ENCODE peak calls at places on chromosomes 7 and 10, in ten cellular contexts. One of them, this sample, is unnamed.

GRCh38 chr7:154546946-154547587 is 455.9 kb downstream of the PAXIP1 start:
- DNase-seq in naive B cell: no peak
- DNase-seq in AML-193: no peak
- DNase-seq in GM18507: no peak
- DNase-seq in activated CD8-positive, alpha-beta memory T cell treated with anti-CD3 and anti-CD28 coated beads, Interleukin-2, amount 50 U/mL, for 48 hours: no peak
- DNase-seq in T-helper 2 cell: no peak
- DNase-seq in NCI-H2029 treated with DMSO at 0.1 percent for 48 hours: no peak
- DNase-seq in stimulated activated CD8-positive, alpha-beta memory T cell treated with anti-CD3 and anti-CD28 coated beads, Interleukin-12 subunit alpha, Interleukin-12 subunit beta, amount 100 ng/mL, for 4 hours: no peak
- DNase-seq in iris pigment epithelial cell: no peak
- DNase-seq in anterior cingulate cortex: no peak
- DNase-seq in this sample: no peak

GRCh38 chr10:132667613-132668394 is 118.1 kb downstream of the NKX6-2 start:
- DNase-seq in naive B cell: no peak
- DNase-seq in AML-193: no peak
- DNase-seq in GM18507: no peak
- DNase-seq in activated CD8-positive, alpha-beta memory T cell treated with anti-CD3 and anti-CD28 coated beads, Interleukin-2, amount 50 U/mL, for 48 hours: no peak
- DNase-seq in T-helper 2 cell: no peak
- DNase-seq in NCI-H2029 treated with DMSO at 0.1 percent for 48 hours: no peak
- DNase-seq in stimulated activated CD8-positive, alpha-beta memory T cell treated with anti-CD3 and anti-CD28 coated beads, Interleukin-12 subunit alpha, Interleukin-12 subunit beta, amount 100 ng/mL, for 4 hours: no peak
- DNase-seq in iris pigment epithelial cell: peak
- DNase-seq in anterior cingulate cortex: no peak
- DNase-seq in this sample: no peak

GRCh38 chr10:29622382-29622885 is 12.3 kb downstream of the SVIL start:
- DNase-seq in naive B cell: no peak
- DNase-seq in AML-193: no peak
- DNase-seq in GM18507: no peak
- DNase-seq in activated CD8-positive, alpha-beta memory T cell treated with anti-CD3 and anti-CD28 coated beads, Interleukin-2, amount 50 U/mL, for 48 hours: no peak
- DNase-seq in T-helper 2 cell: no peak
- DNase-seq in NCI-H2029 treated with DMSO at 0.1 percent for 48 hours: no peak
- DNase-seq in stimulated activated CD8-positive, alpha-beta memory T cell treated with anti-CD3 and anti-CD28 coated beads, Interleukin-12 subunit alpha, Interleukin-12 subunit beta, amount 100 ng/mL, for 4 hours: no peak
- DNase-seq in iris pigment epithelial cell: no peak
- DNase-seq in anterior cingulate cortex: no peak
- DNase-seq in this sample: no peak

GRCh38 chr10:132664407-132664806 is 121.5 kb downstream of the NKX6-2 start:
- DNase-seq in naive B cell: no peak
- DNase-seq in AML-193: no peak
- DNase-seq in GM18507: no peak
- DNase-seq in activated CD8-positive, alpha-beta memory T cell treated with anti-CD3 and anti-CD28 coated beads, Interleukin-2, amount 50 U/mL, for 48 hours: no peak
- DNase-seq in T-helper 2 cell: no peak
- DNase-seq in NCI-H2029 treated with DMSO at 0.1 percent for 48 hours: no peak
- DNase-seq in stimulated activated CD8-positive, alpha-beta memory T cell treated with anti-CD3 and anti-CD28 coated beads, Interleukin-12 subunit alpha, Interleukin-12 subunit beta, amount 100 ng/mL, for 4 hours: no peak
- DNase-seq in iris pigment epithelial cell: no peak
- DNase-seq in anterior cingulate cortex: no peak
- DNase-seq in this sample: no peak

GRCh38 chr7:32881074-32881982 is 10.2 kb downstream of the KBTBD2 start:
- DNase-seq in naive B cell: no peak
- DNase-seq in AML-193: no peak
- DNase-seq in GM18507: no peak
- DNase-seq in activated CD8-positive, alpha-beta memory T cell treated with anti-CD3 and anti-CD28 coated beads, Interleukin-2, amount 50 U/mL, for 48 hours: no peak
- DNase-seq in T-helper 2 cell: no peak
- DNase-seq in NCI-H2029 treated with DMSO at 0.1 percent for 48 hours: no peak
- DNase-seq in stimulated activated CD8-positive, alpha-beta memory T cell treated with anti-CD3 and anti-CD28 coated beads, Interleukin-12 subunit alpha, Interleukin-12 subunit beta, amount 100 ng/mL, for 4 hours: no peak
- DNase-seq in iris pigment epithelial cell: peak
- DNase-seq in anterior cingulate cortex: no peak
- DNase-seq in this sample: no peak

GRCh38 chr10:93493162-93493561 is 3.2 kb upstream of the CEP55 start:
- DNase-seq in naive B cell: no peak
- DNase-seq in AML-193: peak
- DNase-seq in GM18507: no peak
- DNase-seq in activated CD8-positive, alpha-beta memory T cell treated with anti-CD3 and anti-CD28 coated beads, Interleukin-2, amount 50 U/mL, for 48 hours: no peak
- DNase-seq in T-helper 2 cell: no peak
- DNase-seq in NCI-H2029 treated with DMSO at 0.1 percent for 48 hours: no peak
- DNase-seq in stimulated activated CD8-positive, alpha-beta memory T cell treated with anti-CD3 and anti-CD28 coated beads, Interleukin-12 subunit alpha, Interleukin-12 subunit beta, amount 100 ng/mL, for 4 hours: no peak
- DNase-seq in iris pigment epithelial cell: no peak
- DNase-seq in anterior cingulate cortex: no peak
- DNase-seq in this sample: no peak

GRCh38 chr10:132146271-132146671 is 40.5 kb upstream of the DPYSL4 start:
- DNase-seq in naive B cell: no peak
- DNase-seq in AML-193: no peak
- DNase-seq in GM18507: no peak
- DNase-seq in activated CD8-positive, alpha-beta memory T cell treated with anti-CD3 and anti-CD28 coated beads, Interleukin-2, amount 50 U/mL, for 48 hours: no peak
- DNase-seq in T-helper 2 cell: no peak
- DNase-seq in NCI-H2029 treated with DMSO at 0.1 percent for 48 hours: no peak
- DNase-seq in stimulated activated CD8-positive, alpha-beta memory T cell treated with anti-CD3 and anti-CD28 coated beads, Interleukin-12 subunit alpha, Interleukin-12 subunit beta, amount 100 ng/mL, for 4 hours: no peak
- DNase-seq in iris pigment epithelial cell: no peak
- DNase-seq in anterior cingulate cortex: no peak
- DNase-seq in this sample: no peak

GRCh38 chr7:78083466-78084120 is 285.0 kb downstream of the PHTF2 start:
- DNase-seq in naive B cell: no peak
- DNase-seq in AML-193: no peak
- DNase-seq in GM18507: no peak
- DNase-seq in activated CD8-positive, alpha-beta memory T cell treated with anti-CD3 and anti-CD28 coated beads, Interleukin-2, amount 50 U/mL, for 48 hours: no peak
- DNase-seq in T-helper 2 cell: no peak
- DNase-seq in NCI-H2029 treated with DMSO at 0.1 percent for 48 hours: no peak
- DNase-seq in stimulated activated CD8-positive, alpha-beta memory T cell treated with anti-CD3 and anti-CD28 coated beads, Interleukin-12 subunit alpha, Interleukin-12 subunit beta, amount 100 ng/mL, for 4 hours: no peak
- DNase-seq in iris pigment epithelial cell: peak
- DNase-seq in anterior cingulate cortex: no peak
- DNase-seq in this sample: no peak

GRCh38 chr7:33636359-33636758 is 269.0 kb upstream of the BMPER start:
- DNase-seq in naive B cell: no peak
- DNase-seq in AML-193: no peak
- DNase-seq in GM18507: no peak
- DNase-seq in activated CD8-positive, alpha-beta memory T cell treated with anti-CD3 and anti-CD28 coated beads, Interleukin-2, amount 50 U/mL, for 48 hours: no peak
- DNase-seq in T-helper 2 cell: no peak
- DNase-seq in NCI-H2029 treated with DMSO at 0.1 percent for 48 hours: no peak
- DNase-seq in stimulated activated CD8-positive, alpha-beta memory T cell treated with anti-CD3 and anti-CD28 coated beads, Interleukin-12 subunit alpha, Interleukin-12 subunit beta, amount 100 ng/mL, for 4 hours: no peak
- DNase-seq in iris pigment epithelial cell: no peak
- DNase-seq in anterior cingulate cortex: no peak
- DNase-seq in this sample: no peak

GRCh38 chr7:128425851-128426250 is 16.1 kb upstream of the IMPDH1 start:
- DNase-seq in naive B cell: peak
- DNase-seq in AML-193: peak
- DNase-seq in GM18507: no peak
- DNase-seq in activated CD8-positive, alpha-beta memory T cell treated with anti-CD3 and anti-CD28 coated beads, Interleukin-2, amount 50 U/mL, for 48 hours: peak
- DNase-seq in T-helper 2 cell: peak
- DNase-seq in NCI-H2029 treated with DMSO at 0.1 percent for 48 hours: no peak
- DNase-seq in stimulated activated CD8-positive, alpha-beta memory T cell treated with anti-CD3 and anti-CD28 coated beads, Interleukin-12 subunit alpha, Interleukin-12 subunit beta, amount 100 ng/mL, for 4 hours: peak
- DNase-seq in iris pigment epithelial cell: peak
- DNase-seq in anterior cingulate cortex: peak
- DNase-seq in this sample: peak

GRCh38 chr7:155919400-155920067 is 107.3 kb upstream of the SHH start:
- DNase-seq in naive B cell: no peak
- DNase-seq in AML-193: no peak
- DNase-seq in GM18507: no peak
- DNase-seq in activated CD8-positive, alpha-beta memory T cell treated with anti-CD3 and anti-CD28 coated beads, Interleukin-2, amount 50 U/mL, for 48 hours: no peak
- DNase-seq in T-helper 2 cell: no peak
- DNase-seq in NCI-H2029 treated with DMSO at 0.1 percent for 48 hours: no peak
- DNase-seq in stimulated activated CD8-positive, alpha-beta memory T cell treated with anti-CD3 and anti-CD28 coated beads, Interleukin-12 subunit alpha, Interleukin-12 subunit beta, amount 100 ng/mL, for 4 hours: no peak
- DNase-seq in iris pigment epithelial cell: no peak
- DNase-seq in anterior cingulate cortex: no peak
- DNase-seq in this sample: no peak

GRCh38 chr10:92121686-92122492 is 169.0 kb downstream of the CPEB3 start:
- DNase-seq in naive B cell: no peak
- DNase-seq in AML-193: no peak
- DNase-seq in GM18507: no peak
- DNase-seq in activated CD8-positive, alpha-beta memory T cell treated with anti-CD3 and anti-CD28 coated beads, Interleukin-2, amount 50 U/mL, for 48 hours: no peak
- DNase-seq in T-helper 2 cell: no peak
- DNase-seq in NCI-H2029 treated with DMSO at 0.1 percent for 48 hours: no peak
- DNase-seq in stimulated activated CD8-positive, alpha-beta memory T cell treated with anti-CD3 and anti-CD28 coated beads, Interleukin-12 subunit alpha, Interleukin-12 subunit beta, amount 100 ng/mL, for 4 hours: no peak
- DNase-seq in iris pigment epithelial cell: no peak
- DNase-seq in anterior cingulate cortex: no peak
- DNase-seq in this sample: no peak

GRCh38 chr7:1644341-1645070 is 25.6 kb upstream of the ELFN1 start:
- DNase-seq in naive B cell: no peak
- DNase-seq in AML-193: no peak
- DNase-seq in GM18507: no peak
- DNase-seq in activated CD8-positive, alpha-beta memory T cell treated with anti-CD3 and anti-CD28 coated beads, Interleukin-2, amount 50 U/mL, for 48 hours: no peak
- DNase-seq in T-helper 2 cell: no peak
- DNase-seq in NCI-H2029 treated with DMSO at 0.1 percent for 48 hours: no peak
- DNase-seq in stimulated activated CD8-positive, alpha-beta memory T cell treated with anti-CD3 and anti-CD28 coated beads, Interleukin-12 subunit alpha, Interleukin-12 subunit beta, amount 100 ng/mL, for 4 hours: no peak
- DNase-seq in iris pigment epithelial cell: no peak
- DNase-seq in anterior cingulate cortex: no peak
- DNase-seq in this sample: no peak